ENCODE peak calls at places on chromosomes 7 and 10, in four cellular contexts. K, Z, O and V are unnamed samples.

GRCh38 chr10:107442035-107442505 is 277.6 kb upstream of the SORCS1 start:
- DNase-seq in K (no peak), Z (no peak), O (no peak), V (peak; percentile 9)

GRCh38 chr7:91288208-91288824 is 24.1 kb downstream of the FZD1 start:
- DNase-seq in K (peak; percentile 30), Z (no peak), O (peak; percentile 61), V (no peak)

GRCh38 chr10:124084693-124085092 is 8.7 kb downstream of the CHST15 start:
- DNase-seq in K (no peak), Z (no peak), O (no peak), V (no peak)

GRCh38 chr7:42082144-42082543 is 154.9 kb downstream of the GLI3 start:
- DNase-seq in K (no peak), Z (no peak), O (no peak), V (no peak)

GRCh38 chr7:39202041-39202440 is 224.3 kb downstream of the POU6F2 start:
- DNase-seq in K (no peak), Z (no peak), O (no peak), V (no peak)

GRCh38 chr10:78604286-78604685 is 464.5 kb upstream of the ZMIZ1 start:
- DNase-seq in K (no peak), Z (no peak), O (no peak), V (no peak)

GRCh38 chr10:88879754-88880286 is at the start of gene STAMBPL1:
- DNase-seq in K (no peak), Z (peak; percentile 19), O (no peak), V (peak; percentile 37)

GRCh38 chr10:4889959-4890358 is 64.0 kb downstream of the AKR1E2 start:
- DNase-seq in K (no peak), Z (no peak), O (no peak), V (no peak)

GRCh38 chr7:116769541-116769940 is 92.8 kb upstream of the CAPZA2 start:
- DNase-seq in K (no peak), Z (no peak), O (no peak), V (no peak)

GRCh38 chr7:141550694-141551079 is 523 bp upstream of the AGK start:
- DNase-seq in K (peak; percentile 7), Z (no peak), O (no peak), V (peak; percentile 4)

GRCh38 chr10:82942572-82943091 is 1067.6 kb downstream of the NRG3 start:
- DNase-seq in K (no peak), Z (no peak), O (no peak), V (no peak)

GRCh38 chr7:1672851-1673486 is 2.9 kb downstream of the ELFN1 start:
- DNase-seq in K (no peak), Z (no peak), O (no peak), V (no peak)

GRCh38 chr7:12212051-12212485 is 974 bp downstream of the TMEM106B start:
- DNase-seq in K (peak; percentile 6), Z (no peak), O (no peak), V (no peak)
- TF ChIP-seq POLR2A in K (no peak), Z (no peak), O (no peak), V (no peak)

GRCh38 chr7:134891262-134892001 is 94.9 kb upstream of the AGBL3 start:
- DNase-seq in K (peak; percentile 97), Z (peak; percentile 78), O (peak; percentile 89), V (no peak)
- TF ChIP-seq POLR2A in K (peak; percentile 67), Z (no peak), O (peak; percentile 36), V (no peak)

DNA sequence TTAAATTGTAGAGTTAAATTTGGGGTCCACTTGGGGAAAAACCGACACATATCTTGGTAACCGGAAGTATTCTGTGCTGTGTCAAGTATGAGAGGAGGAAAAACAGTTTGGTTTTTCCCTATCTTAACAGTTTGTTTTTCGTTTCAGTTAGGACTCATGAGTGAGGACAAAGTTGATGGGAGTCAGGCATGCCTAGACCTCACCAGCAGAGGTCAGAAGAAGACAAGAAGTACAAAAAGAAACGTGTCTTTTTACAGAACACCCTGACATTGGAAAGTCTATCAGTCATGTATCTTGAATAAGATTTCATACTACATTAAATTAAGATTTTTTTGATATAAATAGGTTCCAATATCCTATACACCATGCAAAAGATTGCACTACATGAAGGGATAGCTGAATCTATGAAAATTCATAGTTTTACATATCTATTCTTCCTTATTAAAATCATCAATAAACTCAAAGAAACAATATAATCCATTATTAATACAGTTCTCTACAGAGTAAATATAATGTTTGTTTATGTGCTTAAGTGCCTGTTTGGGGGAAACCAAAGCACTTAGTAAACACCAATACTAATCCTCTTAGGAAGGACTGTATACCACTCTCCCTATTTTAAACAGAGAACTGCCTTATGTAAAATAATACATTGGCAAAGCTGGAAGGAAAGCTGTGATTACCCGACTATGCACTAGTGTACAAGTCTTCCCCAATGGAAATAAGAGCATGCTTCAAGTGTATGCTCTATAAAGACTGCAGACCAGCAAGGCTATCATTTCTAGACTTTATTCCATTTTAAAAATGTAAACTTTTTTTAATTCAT is 95.6 kb downstream of the USP6NL start:
- DNase-seq in K (peak; percentile 69), Z (peak; percentile 39), O (peak; percentile 29), V (no peak)
- TF ChIP-seq POLR2A in K (no peak), Z (no peak), O (no peak), V (no peak)

DNA sequence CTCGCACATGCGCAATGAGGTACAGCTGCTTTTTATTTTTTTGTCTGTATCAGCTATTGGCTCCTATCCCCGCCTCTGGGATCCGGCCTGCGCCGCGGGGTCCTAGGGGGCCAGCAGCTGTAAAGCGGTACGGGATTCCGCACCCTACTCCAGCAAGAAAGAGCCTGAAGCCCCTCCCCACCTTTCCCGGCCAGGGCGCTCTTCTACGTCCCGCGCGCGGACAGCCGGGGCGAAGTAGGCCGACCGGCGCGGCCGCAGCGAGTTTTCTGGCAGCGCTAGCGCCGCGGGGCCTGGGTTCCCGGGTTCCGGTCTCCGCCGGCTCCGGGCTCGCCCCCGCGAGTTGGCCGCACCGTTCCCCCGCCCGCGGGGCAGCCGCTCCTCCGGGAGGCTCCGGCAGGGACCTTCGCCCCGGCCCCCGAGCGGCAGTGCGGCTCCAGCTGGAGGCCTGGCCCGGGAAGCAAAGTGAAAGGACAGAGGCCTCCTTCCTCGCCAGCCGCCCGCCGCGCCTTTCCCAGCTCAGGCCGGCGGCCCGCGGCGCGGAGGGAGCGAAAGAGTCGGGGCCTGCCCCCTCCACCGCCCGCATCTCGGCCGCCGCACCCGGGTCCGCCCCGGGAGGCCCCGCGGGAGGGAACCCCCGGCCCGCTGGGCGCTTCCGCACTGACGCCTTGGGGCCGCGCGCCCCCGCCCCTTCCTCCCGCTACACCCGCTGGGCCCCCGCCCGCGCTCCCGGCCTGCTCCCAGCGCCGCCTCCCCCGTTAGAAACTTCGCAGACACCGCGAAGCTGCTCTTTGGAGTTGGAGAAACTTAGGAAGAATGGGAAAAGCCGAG is 4.7 kb upstream of the SPAG6 start:
- DNase-seq in K (peak; percentile 85), Z (peak; percentile 53), O (peak; percentile 69), V (no peak)
- TF ChIP-seq POLR2A in K (peak; percentile 40), Z (peak; percentile 13), O (peak; percentile 57), V (peak; percentile 59)